ENCODE peak calls at places on chromosomes 16 and 17, in nine cellular contexts. Y is mammary epithelial cell, W is thyroid gland, C is pancreas, J is HFF-Myc, M is A549, T is GM12878, D is cardiac muscle cell, E is NB4. H is an unnamed sample.

GRCh38 chr17:70621593-70621992 is 452.3 kb downstream of the KCNJ2 start:
- DNase-seq in J (no peak), W (no peak), M (no peak), Y (no peak), E (no peak), T (no peak), D (peak), C (no peak), H (no peak)

GRCh38 chr16:10090816-10091215 is 91.4 kb downstream of the GRIN2A start:
- DNase-seq in D (no peak), J (no peak), C (no peak), T (no peak), Y (peak), E (no peak), W (no peak), M (no peak), H (peak)

GRCh38 chr16:60553316-60553801 is 1482.9 kb downstream of the CDH8 start:
- DNase-seq in J (no peak), M (no peak), Y (no peak), W (no peak), C (no peak), D (no peak), T (no peak), E (no peak), H (no peak)

GRCh38 chr16:84728853-84729424 is 29.1 kb downstream of the USP10 start:
- DNase-seq in C (no peak), D (no peak), Y (no peak), W (no peak), J (no peak), T (no peak), E (no peak), M (no peak), H (no peak)

GRCh38 chr17:34308376-34308775 is 10.9 kb upstream of the CCL8 start:
- DNase-seq in T (no peak), M (no peak), E (no peak), C (no peak), J (no peak), D (no peak), W (no peak), Y (no peak), H (no peak)

GRCh38 chr17:70552230-70552981 is 383.1 kb downstream of the KCNJ2 start:
- DNase-seq in E (peak), W (peak), Y (peak), D (peak), J (peak), T (peak), C (no peak), M (peak), H (peak)

GRCh38 chr17:28726396-28726911 is 421 bp upstream of the TLCD1 start:
- DNase-seq in Y (peak), J (no peak), W (no peak), C (no peak), T (no peak), M (peak), E (peak), D (peak), H (no peak)

GRCh38 chr17:39701784-39702422 is 2.0 kb downstream of the ERBB2 start:
- DNase-seq in M (no peak), J (no peak), W (no peak), T (no peak), C (no peak), D (no peak), E (no peak), Y (no peak), H (no peak)

GRCh38 chr17:58534901-58535421 is 20.5 kb upstream of the MTMR4 start:
- DNase-seq in M (peak), D (peak), T (no peak), C (no peak), E (peak), W (no peak), J (no peak), Y (peak), H (peak)

GRCh38 chr16:12081048-12081404 is 104.5 kb downstream of the SNX29 start:
- DNase-seq in M (no peak), Y (no peak), T (no peak), E (no peak), C (peak), W (no peak), J (no peak), D (no peak), H (no peak)

GRCh38 chr17:29560306-29560705 is 6.5 kb downstream of the ABHD15 start:
- DNase-seq in D (no peak), C (peak), J (no peak), M (no peak), Y (no peak), T (no peak), E (peak), W (no peak), H (no peak)

GRCh38 chr16:31055613-31056012 is 18.4 kb downstream of the ZNF668 start:
- DNase-seq in D (no peak), T (no peak), M (no peak), Y (no peak), J (no peak), E (no peak), C (no peak), W (no peak), H (no peak)

GRCh38 chr16:86566601-86566965 is at the start of gene FOXC2:
- DNase-seq in J (peak), E (no peak), M (peak), D (peak), W (peak), Y (peak), T (no peak), C (peak), H (peak)

GRCh38 chr16:31083981-31084380 is 4.8 kb downstream of the PRSS53 start:
- DNase-seq in W (peak), Y (no peak), M (no peak), D (no peak), E (no peak), C (no peak), T (no peak), J (no peak), H (no peak)

GRCh38 chr17:869567-870530 is 87.7 kb downstream of the MRM3 start:
- DNase-seq in Y (peak), T (no peak), D (peak), W (no peak), M (peak), E (peak), C (no peak), J (no peak), H (peak)

GRCh38 chr16:89388536-89388935 is 101.8 kb downstream of the ANKRD11 start:
- DNase-seq in J (no peak), C (no peak), T (no peak), W (no peak), Y (no peak), E (no peak), D (no peak), M (no peak), H (no peak)

GRCh38 chr17:65553009-65553645 is 8.3 kb downstream of the AXIN2 start:
- DNase-seq in T (no peak), E (no peak), C (no peak), Y (no peak), J (peak), W (no peak), M (no peak), D (peak), H (peak)

GRCh38 chr16:84598391-84598750 is 19.5 kb downstream of the COTL1 start:
- DNase-seq in W (no peak), Y (no peak), J (no peak), D (no peak), T (no peak), C (no peak), E (no peak), M (no peak), H (no peak)

GRCh38 chr16:3951861-3952332 is 71.4 kb upstream of the CREBBP start:
- DNase-seq in C (no peak), Y (no peak), T (no peak), W (no peak), D (peak), E (no peak), J (no peak), M (no peak), H (peak)

GRCh38 chr17:63592797-63593196 is 7.9 kb upstream of the TACO1 start:
- DNase-seq in Y (no peak), W (no peak), M (no peak), E (no peak), C (no peak), J (no peak), D (no peak), T (no peak), H (no peak)

GRCh38 chr17:29640981-29641642 is 18.4 kb upstream of the CORO6 start:
- DNase-seq in Y (no peak), T (no peak), D (no peak), E (no peak), M (no peak), W (no peak), J (no peak), C (no peak), H (no peak)

GRCh38 chr16:78770353-78771091 is 671.1 kb downstream of the WWOX start:
- DNase-seq in D (peak), M (peak), Y (no peak), T (no peak), E (peak), W (peak), J (no peak), C (peak), H (peak)

GRCh38 chr16:83441523-83441922 is 366.3 kb upstream of the HSBP1 start:
- DNase-seq in D (no peak), W (no peak), C (no peak), M (no peak), Y (peak), E (no peak), J (no peak), T (no peak), H (no peak)

GRCh38 chr16:89105599-89106151 is 12.0 kb downstream of the ACSF3 start:
- DNase-seq in T (no peak), E (no peak), D (no peak), C (no peak), W (no peak), Y (no peak), M (no peak), J (no peak), H (no peak)

GRCh38 chr17:8186787-8187516 is 3.0 kb downstream of the BORCS6 start:
- DNase-seq in C (peak), M (peak), Y (peak), W (peak), T (peak), J (peak), E (peak), D (peak), H (peak)

GRCh38 chr17:8186446-8186786 is 3.6 kb downstream of the BORCS6 start:
- DNase-seq in C (no peak), J (no peak), E (no peak), W (no peak), M (no peak), D (no peak), Y (no peak), T (no peak), H (no peak)

GRCh38 chr17:8188408-8188839 is 1.6 kb downstream of the BORCS6 start:
- DNase-seq in Y (no peak), J (no peak), D (no peak), M (no peak), E (no peak), C (peak), W (no peak), T (no peak), H (no peak)

GRCh38 chr17:8187517-8188407 is 2.2 kb downstream of the BORCS6 start:
- DNase-seq in M (peak), Y (peak), C (peak), W (peak), T (peak), E (peak), D (peak), J (peak), H (peak)

GRCh38 chr17:8185580-8186445 is 4.2 kb downstream of the BORCS6 start:
- DNase-seq in E (peak), C (peak), J (no peak), M (peak), D (peak), T (no peak), W (peak), Y (peak), H (peak)
- TF ChIP-seq CTCF in E (no peak), C (no peak), J (no peak), M (no peak), D (no peak), T (no peak), W (no peak), Y (no peak), H (no peak)

GRCh38 chr16:49652441-49653175 is 203.3 kb downstream of the ZNF423 start:
- DNase-seq in D (peak), T (no peak), C (no peak), J (no peak), W (peak), M (no peak), E (no peak), Y (no peak), H (peak)
- H3K4me3 ChIP-seq in D (no peak), T (no peak), C (no peak), J (peak), W (no peak), M (no peak), E (no peak), Y (no peak), H (peak)

GRCh38 chr17:19713462-19713861 is 2.9 kb downstream of the SLC47A2 start:
- DNase-seq in E (no peak), J (no peak), D (no peak), T (no peak), M (no peak), W (no peak), C (no peak), Y (no peak), H (no peak)

GRCh38 chr17:19716108-19717030 is at the start of gene SLC47A2:
- DNase-seq in C (peak), W (peak), T (no peak), E (no peak), Y (no peak), J (no peak), M (no peak), D (no peak), H (no peak)

GRCh38 chr17:19717031-19717360 is 612 bp upstream of the SLC47A2 start:
- DNase-seq in T (no peak), C (peak), Y (no peak), E (no peak), J (no peak), W (no peak), M (no peak), D (no peak), H (no peak)

GRCh38 chr17:19713901-19714361 is 2.5 kb downstream of the SLC47A2 start:
- DNase-seq in D (no peak), T (no peak), W (no peak), J (no peak), E (no peak), C (peak), Y (no peak), M (no peak), H (no peak)

DNA sequence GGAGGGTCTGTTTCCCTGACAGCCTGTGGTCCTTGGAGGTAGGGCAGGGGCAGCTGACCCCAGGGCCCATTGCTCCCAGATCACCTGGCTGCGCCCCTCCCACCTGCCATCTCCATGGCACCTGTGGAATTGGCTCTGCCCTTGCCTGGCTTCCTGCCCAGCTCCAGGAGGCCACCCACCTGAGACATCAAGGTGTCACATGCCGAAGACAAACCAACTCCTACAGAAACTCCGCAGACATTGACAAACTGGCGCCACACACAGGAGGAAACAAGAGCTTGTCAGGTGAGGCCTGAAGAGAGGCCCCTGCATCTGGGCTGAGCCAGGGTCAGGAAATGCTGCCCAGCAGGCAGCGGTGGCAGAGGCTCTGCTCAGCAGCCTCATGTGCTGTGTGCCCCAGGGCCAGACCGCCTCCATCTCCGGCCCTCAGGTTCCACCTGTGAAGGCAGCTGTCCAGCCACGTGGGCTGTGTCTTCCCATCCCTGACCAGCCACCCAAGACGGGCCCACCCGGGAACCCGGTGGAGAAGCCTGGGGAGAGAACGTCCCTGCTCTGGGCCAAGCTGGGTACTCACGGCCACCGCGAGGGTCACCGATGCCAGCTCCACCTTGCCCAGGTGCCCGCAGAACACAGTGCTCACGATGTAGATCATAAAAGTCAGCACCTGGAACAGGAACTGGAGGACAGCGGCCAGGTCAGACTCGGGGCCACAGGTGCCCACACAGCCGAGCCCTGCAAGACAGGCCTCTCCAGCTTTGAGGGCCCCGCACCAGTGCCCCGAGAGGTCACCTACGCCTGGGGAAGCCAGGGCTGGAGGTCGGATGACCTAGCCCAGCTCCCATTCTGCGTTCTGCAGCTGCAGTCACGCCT is 1.6 kb downstream of the SLC47A2 start:
- DNase-seq in C (peak), W (peak), J (no peak), T (no peak), D (no peak), E (no peak), Y (no peak), M (no peak), H (no peak)
- TF ChIP-seq CTCF in C (no peak), W (no peak), J (no peak), T (no peak), D (no peak), E (no peak), Y (no peak), M (no peak), H (no peak)

GRCh38 chr16:20674684-20675487 is 22.6 kb downstream of the ACSM1 start:
- DNase-seq in T (no peak), M (no peak), E (peak), C (peak), W (peak), J (no peak), D (peak), Y (peak), H (no peak)
- H3K4me3 ChIP-seq in T (peak), M (no peak), E (peak), C (peak), W (no peak), J (no peak), D (no peak), Y (peak), H (no peak)

GRCh38 chr16:29899516-29900101 is at the start of gene SEZ6L2:
- DNase-seq in T (no peak), J (peak), E (peak), M (peak), D (peak), W (no peak), Y (peak), C (peak), H (peak)
- TF ChIP-seq CTCF in T (no peak), J (peak), E (no peak), M (no peak), D (peak), W (no peak), Y (peak), C (no peak), H (peak)

GRCh38 chr17:80007939-80008338 is 27.7 kb downstream of the TBC1D16 start:
- DNase-seq in M (no peak), W (no peak), T (no peak), Y (no peak), C (no peak), E (no peak), D (no peak), J (no peak), H (no peak)

GRCh38 chr17:80009391-80010282 is 26.0 kb downstream of the TBC1D16 start:
- DNase-seq in C (no peak), Y (no peak), W (no peak), D (no peak), M (no peak), J (no peak), E (no peak), T (no peak), H (no peak)

GRCh38 chr17:80008383-80008840 is 27.3 kb downstream of the TBC1D16 start:
- DNase-seq in T (no peak), W (peak), D (peak), J (no peak), C (peak), E (peak), Y (peak), M (peak), H (peak)

GRCh38 chr17:80010283-80010858 is 25.3 kb downstream of the TBC1D16 start:
- DNase-seq in J (no peak), W (no peak), E (no peak), D (no peak), M (no peak), T (no peak), Y (no peak), C (no peak), H (no peak)

GRCh38 chr17:80008848-80009247 is 26.8 kb downstream of the TBC1D16 start:
- DNase-seq in T (no peak), D (no peak), C (no peak), E (no peak), W (no peak), J (no peak), M (no peak), Y (no peak), H (no peak)
- H3K4me3 ChIP-seq in T (no peak), D (no peak), C (no peak), E (no peak), W (no peak), J (no peak), M (no peak), Y (no peak), H (no peak)

DNA sequence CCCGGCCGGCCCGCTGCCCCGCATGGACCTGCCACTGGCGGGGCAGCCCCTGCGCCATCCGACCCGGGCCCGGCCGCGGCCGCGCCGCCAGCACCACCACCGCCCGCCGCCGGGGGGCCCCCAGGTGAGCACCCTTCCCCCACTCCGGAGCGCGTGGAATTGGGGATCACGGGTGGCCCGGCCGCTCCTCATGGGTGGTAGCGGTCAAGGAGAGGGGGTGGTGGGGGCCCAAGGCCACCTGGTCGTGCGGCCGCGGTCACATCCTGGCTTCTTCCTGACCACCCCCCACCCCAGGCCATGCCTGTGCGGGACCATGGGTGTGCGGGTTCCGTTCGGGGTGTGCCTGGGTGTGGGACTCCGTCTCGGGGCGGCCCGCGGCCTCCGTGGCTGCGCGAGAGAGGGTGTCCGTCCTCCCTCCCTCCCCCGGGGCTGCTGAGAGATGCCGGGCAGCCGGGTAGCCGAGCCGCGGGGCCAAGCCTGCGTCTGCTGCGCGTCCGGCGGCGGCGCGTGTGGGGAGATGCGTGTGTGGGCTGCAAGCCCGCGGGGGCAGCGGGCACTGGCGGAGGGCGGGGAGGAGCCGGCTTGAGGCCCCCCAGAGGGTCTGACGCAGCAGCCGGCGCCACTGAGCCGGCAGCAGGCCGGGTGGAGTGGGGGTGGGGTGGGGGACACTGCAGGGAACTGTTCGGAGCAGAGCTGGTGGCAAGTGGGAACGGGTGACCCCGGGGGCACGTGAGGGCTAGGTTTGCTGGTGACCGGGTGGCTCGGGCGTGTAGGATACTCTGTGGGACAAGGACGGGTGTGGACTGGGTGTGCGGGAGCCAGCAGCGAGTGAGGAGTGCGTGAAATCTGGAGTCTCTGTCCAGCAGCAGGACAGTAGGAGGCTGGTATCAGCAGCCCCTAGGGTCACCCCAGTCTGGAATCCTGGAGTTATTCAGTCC is 6.7 kb downstream of the ACD start:
- DNase-seq in J (no peak), Y (no peak), W (no peak), D (peak), C (peak), T (no peak), E (no peak), M (no peak), H (no peak)
- TF ChIP-seq CTCF in J (no peak), Y (peak), W (no peak), D (peak), C (no peak), T (no peak), E (no peak), M (no peak), H (no peak)

H was measured in fibroblast of mammary gland.